ENCODE peak calls at places on chromosomes 7 and 10, in four cellular contexts. V is K562, Y is GM12878, G is H1. S is an unnamed sample.
A peak's percentile ranks its signal among the peaks of the same experiment; 100 is the strongest.

GRCh38 chr7:47337531-47337930 is 244.4 kb downstream of the TNS3 start:
- DNase-seq in V (no peak), Y (peak; percentile 16), G (no peak), S (no peak)

GRCh38 chr10:108597031-108597430 is 1326.3 kb downstream of the XPNPEP1 start:
- DNase-seq in V (no peak), Y (no peak), G (no peak), S (no peak)

GRCh38 chr7:105102557-105103352 is 88.8 kb downstream of the KMT2E start:
- DNase-seq in V (no peak), Y (no peak), G (no peak), S (no peak)

GRCh38 chr7:106480616-106481031 is 180.3 kb downstream of the CCDC71L start:
- DNase-seq in V (no peak), Y (no peak), G (no peak), S (no peak)

GRCh38 chr7:67470256-67470751 is 473.7 kb downstream of the TYW1 start:
- DNase-seq in V (no peak), Y (no peak), G (no peak), S (no peak)

GRCh38 chr10:47249881-47250280 is 50.1 kb upstream of the GDF10 start:
- DNase-seq in V (no peak), Y (no peak), G (peak; percentile 14), S (no peak)

GRCh38 chr7:34902181-34902580 is 135.1 kb downstream of the DPY19L1 start:
- DNase-seq in V (no peak), Y (no peak), G (no peak), S (no peak)

GRCh38 chr10:12181065-12181775 is 14.5 kb downstream of the NUDT5 start:
- DNase-seq in V (no peak), Y (peak; percentile 31), G (no peak), S (no peak)

GRCh38 chr7:13291010-13291409 is 603.6 kb downstream of the ARL4A start:
- DNase-seq in V (no peak), Y (no peak), G (no peak), S (no peak)

GRCh38 chr10:69572159-69573055 is 815 bp downstream of the NEUROG3 start:
- DNase-seq in V (no peak), Y (no peak), G (peak; percentile 71), S (no peak)

GRCh38 chr10:97683556-97684357 is 3.3 kb downstream of the AVPI1 start:
- DNase-seq in V (no peak), Y (no peak), G (no peak), S (no peak)

GRCh38 chr10:24826022-24826421 is 102.3 kb upstream of the ARHGAP21 start:
- DNase-seq in V (no peak), Y (no peak), G (no peak), S (no peak)

GRCh38 chr10:12720217-12720981 is 281.1 kb downstream of the CCDC3 start:
- DNase-seq in V (no peak), Y (no peak), G (no peak), S (peak; percentile 76)

GRCh38 chr7:51020944-51021343 is 238.2 kb upstream of the GRB10 start:
- DNase-seq in V (no peak), Y (no peak), G (peak; percentile 28), S (no peak)

GRCh38 chr7:149552778-149553177 is 55.2 kb upstream of the ZNF746 start:
- DNase-seq in V (no peak), Y (no peak), G (no peak), S (no peak)

GRCh38 chr7:45937301-45937700 is 16.2 kb upstream of the IGFBP3 start:
- DNase-seq in V (no peak), Y (no peak), G (no peak), S (no peak)
- TF ChIP-seq HDAC6 in V (no peak), Y (no peak), G (no peak), S (no peak)

GRCh38 chr7:19026888-19027287 is 90.5 kb downstream of the TWIST1 start:
- DNase-seq in V (no peak), Y (no peak), G (no peak), S (no peak)

GRCh38 chr7:19020711-19021110 is 96.7 kb downstream of the TWIST1 start:
- DNase-seq in V (no peak), Y (no peak), G (no peak), S (no peak)

GRCh38 chr7:19020062-19020461 is 97.4 kb downstream of the TWIST1 start:
- DNase-seq in V (no peak), Y (no peak), G (no peak), S (no peak)

GRCh38 chr7:19024261-19024660 is 93.2 kb downstream of the TWIST1 start:
- DNase-seq in V (no peak), Y (no peak), G (no peak), S (no peak)

DNA sequence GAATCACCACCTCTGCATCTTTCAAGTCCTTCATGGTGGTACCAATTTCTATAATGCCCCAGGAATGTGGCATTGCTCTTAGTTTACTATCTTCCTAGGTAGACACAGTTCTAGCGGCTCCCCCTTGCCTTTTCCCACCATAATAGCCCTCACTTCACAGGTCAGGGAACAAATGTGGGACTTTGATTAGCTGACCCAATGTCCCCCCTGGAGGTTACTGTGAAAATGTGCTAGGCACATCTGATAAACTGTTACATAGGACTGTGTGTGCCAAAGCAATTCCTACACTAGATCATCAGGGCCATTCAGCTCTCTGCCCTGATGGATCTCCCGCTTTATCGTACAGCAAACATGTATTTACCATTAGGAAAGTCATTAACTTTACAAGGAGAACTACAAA is 94.0 kb downstream of the TWIST1 start:
- DNase-seq in V (no peak), Y (no peak), G (no peak), S (no peak)
- TF ChIP-seq HDAC6 in V (no peak), Y (no peak), G (no peak), S (no peak)

GRCh38 chr10:21047511-21047910 is 150.4 kb upstream of the NEBL start:
- DNase-seq in V (no peak), Y (no peak), G (no peak), S (no peak)

GRCh38 chr10:21036757-21037156 is 139.6 kb upstream of the NEBL start:
- DNase-seq in V (no peak), Y (no peak), G (no peak), S (no peak)

GRCh38 chr10:21047096-21047495 is 150.0 kb upstream of the NEBL start:
- DNase-seq in V (no peak), Y (no peak), G (no peak), S (no peak)

GRCh38 chr10:21042536-21042935 is 145.4 kb upstream of the NEBL start:
- DNase-seq in V (no peak), Y (no peak), G (no peak), S (no peak)

DNA sequence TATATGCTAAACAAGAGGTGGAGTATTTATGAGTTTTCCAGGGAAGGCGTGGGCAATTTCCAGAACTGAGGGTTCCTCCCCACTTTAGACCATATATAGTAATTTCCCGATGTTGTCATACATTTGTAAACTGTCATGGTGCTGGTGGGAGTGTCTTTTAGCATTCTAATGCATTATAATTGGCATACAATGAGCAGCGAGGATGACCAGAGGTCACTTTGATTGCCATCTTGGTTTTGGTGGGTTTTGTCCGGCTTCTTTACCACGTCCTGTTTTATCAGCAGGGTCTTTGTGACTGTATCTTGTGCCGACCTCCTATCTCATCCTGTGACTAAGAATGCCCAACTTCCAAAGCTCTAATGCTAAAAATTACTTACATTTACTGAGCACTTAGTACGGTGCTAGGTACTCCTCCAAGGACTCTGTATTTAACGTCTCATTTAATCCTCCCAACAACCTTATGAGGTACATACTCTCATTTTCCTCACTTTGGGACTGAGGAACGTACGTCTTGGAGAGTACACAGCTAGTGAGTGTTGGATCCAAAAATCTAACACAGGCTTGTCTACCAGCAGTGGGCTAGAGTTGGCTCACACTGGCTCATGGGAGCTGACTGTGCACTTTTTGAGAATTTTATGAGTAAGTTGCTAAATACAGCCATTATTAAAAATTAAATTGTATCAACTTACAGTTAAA is 144.8 kb upstream of the NEBL start:
- DNase-seq in V (no peak), Y (no peak), G (no peak), S (no peak)
- TF ChIP-seq HDAC6 in V (no peak), Y (no peak), G (no peak), S (no peak)

GRCh38 chr7:2870471-2870941 is 26.4 kb upstream of the GNA12 start:
- DNase-seq in V (no peak), Y (no peak), G (no peak), S (no peak)
- TF ChIP-seq HDAC6 in V (no peak), Y (no peak), G (no peak), S (no peak)

DNA sequence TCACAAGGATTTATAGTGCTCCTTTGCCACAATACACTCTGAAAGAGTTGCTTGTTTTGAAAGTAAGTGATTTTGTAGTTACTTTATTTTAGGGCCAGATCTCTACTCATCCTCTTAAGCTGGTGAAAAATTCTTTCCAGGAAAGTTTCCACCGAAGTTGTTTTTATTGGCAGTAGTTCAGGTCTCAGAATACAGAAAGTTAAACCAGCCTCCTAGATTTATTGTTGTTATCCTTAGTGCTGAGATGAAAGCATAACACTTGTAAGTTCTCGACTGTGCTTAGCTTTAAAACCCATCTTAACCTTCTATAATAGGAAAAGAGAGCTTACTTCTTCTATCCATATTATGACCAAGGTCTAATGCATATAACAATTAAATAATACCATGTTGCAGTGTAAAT is 5.5 kb downstream of the AP3M1 start:
- DNase-seq in V (no peak), Y (no peak), G (no peak), S (no peak)
- TF ChIP-seq HDAC6 in V (no peak), Y (no peak), G (no peak), S (no peak)

DNA sequence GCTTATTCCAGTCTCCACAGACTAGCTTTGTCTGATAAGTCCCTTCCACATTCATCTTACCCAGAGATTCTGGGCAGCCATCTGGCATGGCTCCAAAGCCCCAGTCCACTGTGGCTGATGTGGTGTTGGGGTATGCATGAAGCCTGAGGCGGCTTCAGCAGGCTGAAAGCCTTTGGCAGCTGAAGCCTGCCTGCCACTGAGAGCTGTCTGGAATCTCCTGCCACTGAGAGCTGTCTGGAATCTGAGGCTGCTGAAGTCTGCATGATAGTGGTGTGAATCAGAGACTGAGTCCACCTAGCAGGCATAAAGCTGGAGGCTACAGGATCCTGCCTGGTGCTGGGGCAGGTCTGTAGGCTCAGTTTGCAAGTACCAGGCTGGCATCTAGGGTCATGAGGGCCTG is 87.1 kb downstream of the DYNC1I1 start:
- DNase-seq in V (no peak), Y (no peak), G (no peak), S (no peak)
- TF ChIP-seq HDAC6 in V (no peak), Y (no peak), G (no peak), S (no peak)

GRCh38 chr7:137572071-137572784 is 228.7 kb upstream of the PTN start:
- DNase-seq in V (no peak), Y (no peak), G (no peak), S (no peak)

GRCh38 chr7:137576481-137576880 is 232.9 kb upstream of the PTN start:
- DNase-seq in V (no peak), Y (no peak), G (no peak), S (no peak)

GRCh38 chr7:137578541-137578940 is 235.0 kb upstream of the PTN start:
- DNase-seq in V (no peak), Y (no peak), G (no peak), S (no peak)

GRCh38 chr7:137577184-137577583 is 233.7 kb upstream of the PTN start:
- DNase-seq in V (no peak), Y (no peak), G (no peak), S (no peak)

DNA sequence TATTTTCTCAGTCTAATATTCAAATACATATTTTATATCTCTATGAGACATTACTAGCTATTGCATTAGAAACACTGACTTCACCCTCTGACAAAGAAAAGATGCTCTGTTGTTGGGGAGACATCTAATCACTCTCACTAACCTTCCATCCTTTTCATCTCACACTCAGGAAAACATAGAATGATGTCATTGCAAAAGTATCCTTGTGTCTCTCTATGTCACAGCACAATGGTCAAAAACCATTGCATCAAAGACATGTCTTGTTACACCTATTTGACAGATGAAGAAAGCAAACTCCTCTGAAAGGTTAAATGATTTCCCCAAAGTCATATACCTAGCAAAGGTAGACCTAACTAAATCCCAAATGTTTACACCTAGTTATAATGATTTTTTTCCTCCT is 231.3 kb upstream of the PTN start:
- DNase-seq in V (no peak), Y (no peak), G (no peak), S (no peak)
- TF ChIP-seq HDAC6 in V (no peak), Y (no peak), G (no peak), S (no peak)

S was measured in HepG2.